ENCODE peak calls at places on chromosomes 3 and 15, in six cellular contexts. T, N, M, U, E and O are unnamed samples.

GRCh38 chr3:47892284-47892683 is 89.3 kb downstream of the DHX30 start:
- DNase-seq in T (no peak), N (no peak), M (no peak), U (no peak), E (no peak), O (no peak)

GRCh38 chr3:170701696-170702678 is 116.1 kb upstream of the SLC7A14 start:
- DNase-seq in T (no peak), N (no peak), M (no peak), U (no peak), E (no peak), O (no peak)

GRCh38 chr3:38366082-38366481 is 19.5 kb downstream of the XYLB start:
- DNase-seq in T (no peak), N (no peak), M (no peak), U (no peak), E (no peak), O (no peak)

GRCh38 chr3:159655202-159655601 is 333.4 kb upstream of the IL12A start:
- DNase-seq in T (no peak), N (no peak), M (no peak), U (no peak), E (no peak), O (no peak)

GRCh38 chr15:43749690-43750345 is 3.6 kb downstream of the PDIA3 start:
- DNase-seq in T (no peak), N (no peak), M (no peak), U (peak), E (no peak), O (peak)

GRCh38 chr15:41585140-41586047 is 26.4 kb downstream of the TYRO3 start:
- DNase-seq in T (peak), N (no peak), M (peak), U (peak), E (no peak), O (peak)

GRCh38 chr3:115517457-115518050 is 105.8 kb upstream of the GAP43 start:
- DNase-seq in T (peak), N (no peak), M (no peak), U (no peak), E (no peak), O (peak)

GRCh38 chr3:40782086-40782721 is 257.4 kb downstream of the ZNF621 start:
- DNase-seq in T (no peak), N (no peak), M (peak), U (no peak), E (no peak), O (no peak)

GRCh38 chr15:37035349-37035748 is 65.0 kb downstream of the MEIS2 start:
- DNase-seq in T (peak), N (no peak), M (no peak), U (no peak), E (no peak), O (peak)

GRCh38 chr3:145854486-145854885 is 306.5 kb downstream of the PLOD2 start:
- DNase-seq in T (no peak), N (no peak), M (no peak), U (no peak), E (no peak), O (no peak)

GRCh38 chr3:184592411-184593200 is 31.0 kb downstream of the EPHB3 start:
- DNase-seq in T (peak), N (no peak), M (peak), U (no peak), E (no peak), O (peak)

GRCh38 chr15:72199721-72200212 is 2.2 kb upstream of the GRAMD2A start:
- DNase-seq in T (peak), N (peak), M (peak), U (peak), E (no peak), O (peak)

GRCh38 chr3:38479431-38480092 is 16.6 kb upstream of the EXOG start:
- DNase-seq in T (peak), N (no peak), M (peak), U (peak), E (peak), O (peak)

GRCh38 chr3:52431459-52432223 is 13.3 kb downstream of the SEMA3G start:
- DNase-seq in T (no peak), N (no peak), M (no peak), U (no peak), E (no peak), O (no peak)

GRCh38 chr3:73204841-73205240 is 143.4 kb downstream of the EBLN2 start:
- DNase-seq in T (no peak), N (no peak), M (no peak), U (no peak), E (no peak), O (no peak)

GRCh38 chr15:95422255-95422654 is 908.2 kb upstream of the NR2F2 start:
- DNase-seq in T (no peak), N (no peak), M (no peak), U (no peak), E (no peak), O (no peak)

GRCh38 chr15:55587321-55588069 is 650 bp downstream of the PYGO1 start:
- DNase-seq in T (peak), N (peak), M (peak), U (no peak), E (no peak), O (peak)

GRCh38 chr3:46284981-46285683 is 42.9 kb downstream of the CCR3 start:
- DNase-seq in T (no peak), N (no peak), M (no peak), U (peak), E (no peak), O (no peak)

GRCh38 chr3:195909645-195910498 is 1.5 kb upstream of the TNK2 start:
- DNase-seq in T (peak), N (peak), M (peak), U (peak), E (no peak), O (peak)

GRCh38 chr15:70783610-70784021 is 20.3 kb upstream of the UACA start:
- DNase-seq in T (peak), N (no peak), M (peak), U (peak), E (no peak), O (peak)

GRCh38 chr3:195352895-195353488 is 82.0 kb upstream of the XXYLT1 start:
- DNase-seq in T (peak), N (no peak), M (peak), U (peak), E (no peak), O (peak)

GRCh38 chr3:128597900-128598299 is 52.7 kb downstream of the RPN1 start:
- DNase-seq in T (peak), N (no peak), M (no peak), U (no peak), E (no peak), O (no peak)

GRCh38 chr3:112247351-112247750 is 46.7 kb downstream of the SLC9C1 start:
- DNase-seq in T (no peak), N (no peak), M (no peak), U (no peak), E (no peak), O (no peak)

GRCh38 chr15:94582368-94582767 is 351.0 kb downstream of the MCTP2 start:
- DNase-seq in T (no peak), N (peak), M (peak), U (peak), E (peak), O (peak)

GRCh38 chr3:105866656-105867653 is 1.9 kb downstream of the CBLB start:
- DNase-seq in T (peak), N (no peak), M (no peak), U (no peak), E (no peak), O (peak)

GRCh38 chr3:134126153-134126552 is 96.4 kb upstream of the SLCO2A1 start:
- DNase-seq in T (no peak), N (no peak), M (peak), U (no peak), E (no peak), O (no peak)

GRCh38 chr3:162487138-162487537 is 990.5 kb downstream of the OTOL1 start:
- DNase-seq in T (peak), N (no peak), M (no peak), U (no peak), E (no peak), O (no peak)

GRCh38 chr15:91291673-91292072 is 191.6 kb downstream of the SV2B start:
- DNase-seq in T (peak), N (no peak), M (peak), U (no peak), E (no peak), O (no peak)

GRCh38 chr15:38530113-38530512 is 34.5 kb downstream of the RASGRP1 start:
- DNase-seq in T (no peak), N (no peak), M (no peak), U (no peak), E (no peak), O (no peak)

GRCh38 chr15:99556010-99556409 is 9.8 kb upstream of the MEF2A start:
- DNase-seq in T (no peak), N (no peak), M (no peak), U (no peak), E (no peak), O (no peak)

GRCh38 chr3:123540285-123540684 is 44.6 kb downstream of the HACD2 start:
- DNase-seq in T (peak), N (no peak), M (no peak), U (no peak), E (no peak), O (no peak)

GRCh38 chr15:50993598-50993997 is 85.1 kb downstream of the AP4E1 start:
- DNase-seq in T (peak), N (no peak), M (no peak), U (no peak), E (no peak), O (no peak)

GRCh38 chr3:46112984-46113383 is 85.7 kb upstream of the XCR1 start:
- DNase-seq in T (peak), N (no peak), M (no peak), U (no peak), E (no peak), O (no peak)

GRCh38 chr3:138433892-138434275 is 532 bp upstream of the ESYT3 start:
- DNase-seq in T (no peak), N (no peak), M (no peak), U (no peak), E (no peak), O (no peak)

GRCh38 chr3:195012100-195012499 is 258.9 kb downstream of the XXYLT1 start:
- DNase-seq in T (no peak), N (no peak), M (no peak), U (no peak), E (no peak), O (no peak)

GRCh38 chr15:48267766-48268165 is 61.7 kb downstream of the SLC12A1 start:
- DNase-seq in T (no peak), N (no peak), M (no peak), U (no peak), E (no peak), O (no peak)

GRCh38 chr3:190616627-190617026 is 102.7 kb downstream of the IL1RAP start:
- DNase-seq in T (no peak), N (no peak), M (no peak), U (peak), E (no peak), O (no peak)
- H2BK120ac ChIP-seq in T (no peak), N (no peak), M (no peak), U (no peak), E (no peak), O (no peak)

GRCh38 chr3:126476976-126477330 is 1.3 kb upstream of the ZXDC start:
- DNase-seq in T (no peak), N (no peak), M (peak), U (no peak), E (no peak), O (no peak)

GRCh38 chr3:126476166-126476975 is 680 bp upstream of the ZXDC start:
- DNase-seq in T (peak), N (peak), M (peak), U (peak), E (no peak), O (no peak)

GRCh38 chr3:126475411-126476114 is at the start of gene ZXDC:
- DNase-seq in T (peak), N (peak), M (peak), U (peak), E (peak), O (peak)

GRCh38 chr3:126473292-126474168 is 2.2 kb downstream of the ZXDC start:
- DNase-seq in T (no peak), N (no peak), M (no peak), U (no peak), E (no peak), O (peak)

DNA sequence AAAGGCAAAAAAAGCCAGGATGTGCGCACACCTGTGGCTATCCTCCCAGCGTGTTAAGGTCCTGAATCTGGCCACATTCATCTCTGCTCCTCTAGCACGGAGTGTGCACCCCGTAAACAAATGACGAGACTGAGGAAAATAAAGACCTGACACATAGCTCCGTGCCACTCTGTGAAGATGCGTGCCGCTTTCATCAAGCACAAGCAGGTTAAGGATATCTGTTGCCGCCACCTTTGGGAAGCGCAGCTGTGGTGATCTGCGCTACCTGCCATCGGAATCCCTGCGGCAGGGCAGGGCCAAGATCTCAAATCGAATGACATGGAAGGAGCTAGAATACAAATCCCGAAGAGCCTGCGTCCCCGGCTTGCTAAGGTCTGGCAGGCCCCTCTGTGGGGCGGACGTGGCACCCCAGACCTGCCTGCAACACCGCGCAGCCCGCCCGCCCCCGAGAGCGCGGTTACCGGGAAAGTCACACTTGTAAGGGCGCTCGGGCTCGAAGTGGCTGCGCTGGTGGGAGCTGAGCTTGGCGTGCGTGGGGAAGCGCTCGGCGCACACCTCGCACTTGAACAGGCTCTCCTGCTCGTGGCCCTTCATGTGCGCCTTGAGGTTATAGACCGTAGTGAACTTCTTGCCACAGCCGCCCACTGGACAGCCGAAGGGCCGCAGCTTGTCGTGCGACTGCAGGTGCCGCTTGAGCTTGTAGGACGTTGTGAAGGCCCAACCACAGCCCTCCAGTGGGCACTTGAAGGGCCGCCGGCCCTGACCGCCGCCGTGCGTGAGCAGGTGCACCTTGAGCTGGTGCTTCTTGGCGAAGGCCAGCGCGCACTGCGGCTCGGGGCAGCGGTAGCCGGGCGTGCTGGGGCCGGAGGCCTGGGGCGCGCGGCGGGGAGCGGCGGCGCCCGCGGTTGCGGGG is 937 bp downstream of the ZXDC start:
- DNase-seq in T (peak), N (peak), M (peak), U (peak), E (no peak), O (peak)
- H3K4me3 ChIP-seq in T (peak), N (peak), M (peak), U (peak), E (peak), O (peak)

GRCh38 chr15:73683624-73684536 is at the start of gene CD276:
- DNase-seq in T (peak), N (peak), M (peak), U (peak), E (no peak), O (peak)
- H2BK120ac ChIP-seq in T (peak), N (peak), M (peak), U (peak), E (peak), O (peak)

GRCh38 chr3:107430214-107431047 is 53.2 kb downstream of the CCDC54 start:
- DNase-seq in T (peak), N (peak), M (peak), U (peak), E (no peak), O (peak)
- H3K4me3 ChIP-seq in T (peak), N (peak), M (peak), U (peak), E (peak), O (peak)

GRCh38 chr3:167110906-167111305 is 269.2 kb downstream of the ZBBX start:
- DNase-seq in T (no peak), N (peak), M (peak), U (peak), E (no peak), O (peak)
- H2BK120ac ChIP-seq in T (no peak), N (no peak), M (no peak), U (no peak), E (no peak), O (no peak)

GRCh38 chr3:56801151-56801596 is 575 bp downstream of the ARHGEF3 start:
- DNase-seq in T (no peak), N (no peak), M (no peak), U (no peak), E (no peak), O (no peak)

GRCh38 chr3:56799251-56799882 is 2.4 kb downstream of the ARHGEF3 start:
- DNase-seq in T (peak), N (peak), M (peak), U (no peak), E (no peak), O (peak)

GRCh38 chr3:56802411-56802745 is 629 bp upstream of the ARHGEF3 start:
- DNase-seq in T (no peak), N (no peak), M (no peak), U (no peak), E (no peak), O (no peak)

GRCh38 chr3:56801597-56802410 is at the start of gene ARHGEF3:
- DNase-seq in T (peak), N (peak), M (peak), U (peak), E (peak), O (peak)

DNA sequence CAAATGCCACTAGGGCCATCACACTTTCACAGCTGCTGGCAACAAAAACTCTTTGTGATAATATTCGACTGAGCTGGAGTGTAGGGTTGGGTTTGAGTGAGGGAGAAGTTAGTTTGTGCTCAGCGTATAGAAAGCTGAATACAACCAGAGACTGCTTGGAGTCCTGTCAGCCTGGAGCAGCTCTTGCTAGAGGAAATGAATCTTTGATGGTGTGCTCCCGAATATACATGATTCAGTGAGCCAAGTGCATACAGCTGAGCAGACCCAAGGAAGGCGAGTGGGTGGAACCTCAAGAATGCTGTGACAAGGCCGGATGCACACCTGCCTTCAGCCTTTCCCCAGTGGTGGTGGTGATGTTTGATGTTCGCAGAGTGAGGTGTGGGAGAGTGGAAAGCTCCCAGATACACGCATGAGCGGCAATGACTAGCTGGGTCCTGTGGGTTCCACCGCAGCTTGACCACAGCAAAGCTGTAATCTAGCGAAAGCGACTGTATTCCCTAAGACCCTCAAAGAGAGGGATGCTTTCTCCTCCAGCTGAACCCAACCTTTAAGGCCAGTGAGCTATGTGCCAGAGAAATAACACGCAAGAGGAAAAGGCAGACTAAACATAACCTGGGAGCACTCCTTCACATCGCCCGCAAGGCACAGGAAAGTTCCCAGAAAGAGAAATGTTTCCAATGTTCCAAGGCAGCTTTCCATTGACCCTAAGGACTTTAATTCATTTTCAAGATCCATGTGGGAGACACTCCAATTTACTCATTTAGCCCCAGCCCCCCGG is 1.2 kb downstream of the ARHGEF3 start:
- DNase-seq in T (no peak), N (no peak), M (no peak), U (no peak), E (no peak), O (peak)
- H3K4me3 ChIP-seq in T (no peak), N (no peak), M (no peak), U (no peak), E (peak), O (peak)

GRCh38 chr3:76859596-76859995 is 180.3 kb upstream of the ROBO2 start:
- DNase-seq in T (peak), N (no peak), M (no peak), U (no peak), E (no peak), O (peak)
- H2BK120ac ChIP-seq in T (no peak), N (no peak), M (no peak), U (no peak), E (no peak), O (no peak)

DNA sequence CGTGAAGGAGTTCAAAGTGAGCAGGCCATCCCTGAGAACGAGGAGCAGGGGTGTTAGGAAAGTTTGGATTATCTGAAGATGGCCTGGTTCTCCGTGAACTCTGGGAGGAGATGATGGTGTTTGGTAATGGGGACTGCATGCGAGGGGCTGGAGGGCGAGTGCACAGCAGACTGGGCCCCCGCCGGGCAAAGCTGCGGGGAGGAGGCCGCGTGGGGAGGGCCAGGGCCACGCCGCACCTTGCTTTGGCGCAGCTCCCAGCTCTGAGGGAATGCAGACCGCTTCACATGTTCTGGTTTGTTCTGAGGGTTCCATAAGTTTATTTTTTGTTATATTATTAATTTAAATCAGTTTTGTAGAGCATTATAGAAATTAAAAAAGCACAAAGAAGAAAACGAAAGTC is 22.2 kb downstream of the SLC6A1 start:
- DNase-seq in T (no peak), N (no peak), M (no peak), U (no peak), E (no peak), O (no peak)
- H3K4me3 ChIP-seq in T (no peak), N (no peak), M (no peak), U (no peak), E (no peak), O (no peak)

GRCh38 chr3:111040959-111041358 is 30.7 kb upstream of the NECTIN3 start:
- DNase-seq in T (no peak), N (no peak), M (no peak), U (no peak), E (no peak), O (no peak)

GRCh38 chr3:111047812-111048435 is 23.7 kb upstream of the NECTIN3 start:
- DNase-seq in T (no peak), N (no peak), M (no peak), U (no peak), E (no peak), O (peak)

GRCh38 chr3:111047053-111047452 is 24.6 kb upstream of the NECTIN3 start:
- DNase-seq in T (no peak), N (no peak), M (no peak), U (no peak), E (no peak), O (no peak)

GRCh38 chr3:111051354-111051753 is 20.3 kb upstream of the NECTIN3 start:
- DNase-seq in T (no peak), N (no peak), M (no peak), U (no peak), E (no peak), O (no peak)

DNA sequence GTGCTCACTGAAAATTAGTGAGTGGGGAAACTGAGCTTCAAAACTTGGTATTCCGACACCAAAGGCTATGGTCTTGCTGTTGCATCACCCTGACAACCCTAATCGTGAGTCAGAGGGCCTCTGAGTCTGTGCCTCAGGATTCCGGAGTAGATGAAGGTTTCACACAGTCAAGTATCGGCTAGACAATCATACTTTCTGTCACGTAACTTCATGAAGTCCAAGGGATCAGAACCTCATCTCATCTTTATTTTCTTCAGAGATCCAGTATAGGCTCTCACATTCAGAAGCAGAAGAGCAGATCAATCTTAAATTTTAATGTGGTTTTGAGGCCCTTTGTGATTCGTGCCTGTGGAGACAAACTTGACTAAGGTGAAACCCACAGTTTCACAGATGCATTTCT is 26.1 kb upstream of the NECTIN3 start:
- DNase-seq in T (peak), N (no peak), M (peak), U (peak), E (no peak), O (peak)
- H2BK120ac ChIP-seq in T (no peak), N (no peak), M (no peak), U (no peak), E (peak), O (no peak)